ENCODE peak calls at places on chromosomes 5 and 9, in five cellular contexts. One of them, this sample, is unnamed.
A peak's percentile ranks its signal among the peaks of the same experiment; 100 is the strongest.

GRCh38 chr5:32909207-32909606 is 198.1 kb downstream of the NPR3 start:
- DNase-seq in IMR-90: peak; percentile 63
- DNase-seq in mesendoderm: no peak
- DNase-seq in mesenchymal stem cell: peak; percentile 26
- DNase-seq in H1: no peak
- DNase-seq in this sample: no peak

GRCh38 chr9:137789295-137789895 is 88.2 kb upstream of the CACNA1B start:
- DNase-seq in mesendoderm: no peak
- DNase-seq in IMR-90: no peak
- DNase-seq in mesenchymal stem cell: no peak
- DNase-seq in H1: no peak
- DNase-seq in this sample: no peak

GRCh38 chr9:121393318-121393717 is 23.3 kb upstream of the STOM start:
- DNase-seq in H1: no peak
- DNase-seq in mesenchymal stem cell: peak; percentile 19
- DNase-seq in IMR-90: peak; percentile 39
- DNase-seq in mesendoderm: peak; percentile 14
- DNase-seq in this sample: no peak

GRCh38 chr5:137888489-137888874 is 775 bp upstream of the PKD2L2 start:
- DNase-seq in IMR-90: no peak
- DNase-seq in mesendoderm: no peak
- DNase-seq in H1: no peak
- DNase-seq in mesenchymal stem cell: no peak
- DNase-seq in this sample: no peak

GRCh38 chr5:180071418-180072255 is at the start of gene RNF130:
- DNase-seq in H1: peak; percentile 96
- DNase-seq in mesenchymal stem cell: peak; percentile 92
- DNase-seq in mesendoderm: peak; percentile 95
- DNase-seq in IMR-90: peak; percentile 88
- DNase-seq in this sample: peak; percentile 91

GRCh38 chr5:32777733-32778132 is 66.6 kb downstream of the NPR3 start:
- DNase-seq in mesendoderm: no peak
- DNase-seq in H1: no peak
- DNase-seq in IMR-90: no peak
- DNase-seq in mesenchymal stem cell: no peak
- DNase-seq in this sample: no peak

GRCh38 chr5:90642706-90643229 is 84.2 kb downstream of the ADGRV1 start:
- DNase-seq in H1: no peak
- DNase-seq in mesenchymal stem cell: no peak
- DNase-seq in mesendoderm: no peak
- DNase-seq in IMR-90: no peak
- DNase-seq in this sample: no peak

GRCh38 chr9:29078063-29078660 is 1504.9 kb upstream of the C9orf72 start:
- DNase-seq in H1: no peak
- DNase-seq in mesendoderm: no peak
- DNase-seq in mesenchymal stem cell: peak; percentile 76
- DNase-seq in IMR-90: no peak
- DNase-seq in this sample: no peak

GRCh38 chr5:159775890-159776289 is 140.4 kb upstream of the ADRA1B start:
- DNase-seq in mesenchymal stem cell: no peak
- DNase-seq in IMR-90: peak; percentile 10
- DNase-seq in mesendoderm: no peak
- DNase-seq in H1: no peak
- DNase-seq in this sample: no peak

GRCh38 chr5:53246042-53246836 is 136.7 kb upstream of the MOCS2 start:
- DNase-seq in IMR-90: peak; percentile 94
- DNase-seq in H1: no peak
- DNase-seq in mesendoderm: no peak
- DNase-seq in mesenchymal stem cell: peak; percentile 57
- DNase-seq in this sample: no peak

GRCh38 chr9:137411260-137411659 is 11.7 kb downstream of the EXD3 start:
- DNase-seq in IMR-90: no peak
- DNase-seq in H1: no peak
- DNase-seq in mesenchymal stem cell: no peak
- DNase-seq in mesendoderm: no peak
- DNase-seq in this sample: peak; percentile 25

GRCh38 chr5:60586307-60586901 is 113.6 kb downstream of the DEPDC1B start:
- DNase-seq in H1: no peak
- DNase-seq in IMR-90: peak; percentile 50
- DNase-seq in mesenchymal stem cell: peak; percentile 61
- DNase-seq in mesendoderm: peak; percentile 5
- DNase-seq in this sample: no peak

GRCh38 chr9:73167614-73168013 is 15.9 kb downstream of the ANXA1 start:
- DNase-seq in H1: no peak
- DNase-seq in mesendoderm: no peak
- DNase-seq in IMR-90: no peak
- DNase-seq in mesenchymal stem cell: no peak
- DNase-seq in this sample: no peak

GRCh38 chr9:15485836-15486678 is 24.7 kb downstream of the PSIP1 start:
- DNase-seq in H1: no peak
- DNase-seq in mesendoderm: peak; percentile 31
- DNase-seq in IMR-90: peak; percentile 54
- DNase-seq in mesenchymal stem cell: peak; percentile 42
- DNase-seq in this sample: no peak

GRCh38 chr9:22913518-22913917 is 466.9 kb downstream of the DMRTA1 start:
- DNase-seq in IMR-90: no peak
- DNase-seq in H1: no peak
- DNase-seq in mesendoderm: no peak
- DNase-seq in mesenchymal stem cell: no peak
- DNase-seq in this sample: no peak

GRCh38 chr5:11719888-11720481 is 184.3 kb downstream of the CTNND2 start:
- DNase-seq in mesenchymal stem cell: peak; percentile 10
- DNase-seq in IMR-90: no peak
- DNase-seq in H1: peak; percentile 73
- DNase-seq in mesendoderm: peak; percentile 86
- DNase-seq in this sample: peak; percentile 75

GRCh38 chr9:114894206-114894605 is 36.2 kb downstream of the TNFSF8 start:
- DNase-seq in IMR-90: peak; percentile 27
- DNase-seq in mesendoderm: no peak
- DNase-seq in mesenchymal stem cell: no peak
- DNase-seq in H1: no peak
- DNase-seq in this sample: no peak

GRCh38 chr5:40413747-40414146 is 266.0 kb upstream of the PTGER4 start:
- DNase-seq in mesenchymal stem cell: peak; percentile 53
- DNase-seq in IMR-90: peak; percentile 61
- DNase-seq in mesendoderm: no peak
- DNase-seq in H1: no peak
- DNase-seq in this sample: no peak

GRCh38 chr9:132069046-132069898 is 10.4 kb downstream of the MED27 start:
- DNase-seq in mesendoderm: no peak
- DNase-seq in mesenchymal stem cell: peak; percentile 47
- DNase-seq in IMR-90: peak; percentile 72
- DNase-seq in H1: no peak
- DNase-seq in this sample: no peak

GRCh38 chr5:72598461-72599433 is 91.5 kb upstream of the ZNF366 start:
- DNase-seq in IMR-90: peak; percentile 74
- DNase-seq in mesenchymal stem cell: peak; percentile 93
- DNase-seq in H1: no peak
- DNase-seq in mesendoderm: peak; percentile 42
- DNase-seq in this sample: no peak

GRCh38 chr5:68680376-68680775 is 413.4 kb upstream of the SLC30A5 start:
- DNase-seq in mesendoderm: peak; percentile 8
- DNase-seq in H1: no peak
- DNase-seq in IMR-90: no peak
- DNase-seq in mesenchymal stem cell: no peak
- DNase-seq in this sample: no peak

GRCh38 chr9:121568541-121569265 is 69.1 kb upstream of the GGTA1 start:
- DNase-seq in mesendoderm: no peak
- DNase-seq in mesenchymal stem cell: no peak
- DNase-seq in H1: no peak
- DNase-seq in IMR-90: peak; percentile 24
- DNase-seq in this sample: no peak

GRCh38 chr5:157020508-157021213 is 38.3 kb downstream of the HAVCR1 start:
- DNase-seq in H1: no peak
- DNase-seq in mesendoderm: no peak
- DNase-seq in IMR-90: no peak
- DNase-seq in mesenchymal stem cell: no peak
- DNase-seq in this sample: no peak

GRCh38 chr9:93041108-93041802 is 17.2 kb upstream of the SUSD3 start:
- DNase-seq in mesendoderm: peak; percentile 49
- DNase-seq in H1: no peak
- DNase-seq in mesenchymal stem cell: no peak
- DNase-seq in IMR-90: no peak
- DNase-seq in this sample: no peak

GRCh38 chr9:83384214-83384613 is 154.0 kb downstream of the FRMD3 start:
- DNase-seq in IMR-90: no peak
- DNase-seq in mesenchymal stem cell: no peak
- DNase-seq in mesendoderm: no peak
- DNase-seq in H1: no peak
- DNase-seq in this sample: no peak

GRCh38 chr5:132254321-132254977 is 3.0 kb upstream of the PDLIM4 start:
- DNase-seq in mesendoderm: no peak
- DNase-seq in H1: no peak
- DNase-seq in mesenchymal stem cell: no peak
- DNase-seq in IMR-90: no peak
- DNase-seq in this sample: peak; percentile 12

GRCh38 chr5:140827704-140828401 is at the start of gene PCDHA6:
- DNase-seq in IMR-90: no peak
- DNase-seq in mesenchymal stem cell: peak; percentile 62
- DNase-seq in mesendoderm: peak; percentile 21
- DNase-seq in H1: no peak
- DNase-seq in this sample: no peak

GRCh38 chr5:135322744-135323143 is 76.3 kb downstream of the MACROH2A1 start:
- DNase-seq in mesendoderm: no peak
- DNase-seq in IMR-90: no peak
- DNase-seq in H1: no peak
- DNase-seq in mesenchymal stem cell: no peak
- DNase-seq in this sample: no peak

GRCh38 chr5:59016925-59017324 is 434.1 kb downstream of the RAB3C start:
- DNase-seq in H1: no peak
- DNase-seq in IMR-90: no peak
- DNase-seq in mesenchymal stem cell: no peak
- DNase-seq in mesendoderm: no peak
- DNase-seq in this sample: no peak

GRCh38 chr9:93204470-93205043 is 20.6 kb downstream of the WNK2 start:
- DNase-seq in H1: no peak
- DNase-seq in mesendoderm: no peak
- DNase-seq in mesenchymal stem cell: no peak
- DNase-seq in IMR-90: no peak
- DNase-seq in this sample: no peak

GRCh38 chr9:30201024-30201423 is 2183.4 kb upstream of the ACO1 start:
- DNase-seq in mesenchymal stem cell: no peak
- DNase-seq in IMR-90: no peak
- DNase-seq in mesendoderm: no peak
- DNase-seq in H1: no peak
- DNase-seq in this sample: no peak

GRCh38 chr5:131747180-131748105 is 49.4 kb downstream of the FNIP1 start:
- DNase-seq in IMR-90: peak; percentile 48
- DNase-seq in H1: no peak
- DNase-seq in mesenchymal stem cell: peak; percentile 50
- DNase-seq in mesendoderm: no peak
- DNase-seq in this sample: no peak

DNA sequence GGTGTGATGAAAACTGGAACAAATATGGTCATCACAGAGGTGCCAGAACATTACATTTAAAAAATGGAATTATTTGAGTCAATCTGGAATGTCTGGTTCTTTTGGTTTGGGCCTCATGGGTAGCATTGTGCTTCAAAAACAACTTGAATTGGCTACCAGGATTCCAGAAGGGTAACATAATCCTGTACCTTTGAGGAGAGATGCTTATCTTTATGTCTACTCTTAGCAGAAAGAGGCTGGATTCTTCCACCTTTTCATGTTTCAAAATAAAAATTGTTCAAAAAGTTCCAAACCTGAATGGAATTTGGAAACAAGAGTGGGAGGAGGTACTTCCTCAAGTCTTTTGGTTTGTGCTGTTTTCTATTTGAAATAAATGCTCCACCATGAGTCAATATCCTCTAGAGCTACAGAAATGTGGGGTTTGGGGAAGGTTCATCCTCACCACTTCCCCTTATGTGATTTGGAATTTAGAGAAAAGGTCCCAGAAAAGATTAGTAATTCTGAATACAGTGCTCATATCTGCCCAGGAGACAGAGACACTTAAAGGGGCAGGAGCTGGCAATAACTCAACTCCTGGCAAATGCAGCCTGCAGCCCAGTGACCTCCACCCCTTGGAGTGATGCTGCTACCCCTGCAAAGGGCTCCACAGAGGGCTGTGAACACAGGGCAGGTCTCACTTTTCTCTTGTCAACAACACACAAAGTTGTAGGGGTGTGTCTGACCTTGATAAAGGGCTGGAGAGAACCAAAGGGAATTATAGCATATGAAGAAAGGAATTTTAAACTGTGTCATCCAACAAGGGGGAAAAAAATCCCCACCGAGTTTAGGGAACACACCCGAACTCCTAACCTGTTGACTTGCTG is 272.8 kb downstream of the CWC27 start:
- DNase-seq in H1: no peak
- DNase-seq in mesenchymal stem cell: no peak
- DNase-seq in mesendoderm: no peak
- DNase-seq in IMR-90: peak; percentile 61
- DNase-seq in this sample: no peak
- H4K8ac ChIP-seq in H1: no peak overlapping the region
- H4K8ac ChIP-seq in mesenchymal stem cell: no peak overlapping the region
- H4K8ac ChIP-seq in mesendoderm: no peak overlapping the region
- H4K8ac ChIP-seq in IMR-90: peak overlapping the region; percentile 10
- H4K8ac ChIP-seq in this sample: no peak overlapping the region

GRCh38 chr5:149731332-149731616 is 1.2 kb downstream of the PPARGC1B start:
- DNase-seq in mesendoderm: no peak
- DNase-seq in mesenchymal stem cell: no peak
- DNase-seq in H1: peak; percentile 79
- DNase-seq in IMR-90: no peak
- DNase-seq in this sample: no peak
- H3K9ac ChIP-seq in mesendoderm: peak overlapping the region; percentile 69
- H3K9ac ChIP-seq in mesenchymal stem cell: peak overlapping the region; percentile 66
- H3K9ac ChIP-seq in H1: peak overlapping the region; percentile 80
- H3K9ac ChIP-seq in IMR-90: no peak overlapping the region
- H3K9ac ChIP-seq in this sample: no peak overlapping the region

DNA sequence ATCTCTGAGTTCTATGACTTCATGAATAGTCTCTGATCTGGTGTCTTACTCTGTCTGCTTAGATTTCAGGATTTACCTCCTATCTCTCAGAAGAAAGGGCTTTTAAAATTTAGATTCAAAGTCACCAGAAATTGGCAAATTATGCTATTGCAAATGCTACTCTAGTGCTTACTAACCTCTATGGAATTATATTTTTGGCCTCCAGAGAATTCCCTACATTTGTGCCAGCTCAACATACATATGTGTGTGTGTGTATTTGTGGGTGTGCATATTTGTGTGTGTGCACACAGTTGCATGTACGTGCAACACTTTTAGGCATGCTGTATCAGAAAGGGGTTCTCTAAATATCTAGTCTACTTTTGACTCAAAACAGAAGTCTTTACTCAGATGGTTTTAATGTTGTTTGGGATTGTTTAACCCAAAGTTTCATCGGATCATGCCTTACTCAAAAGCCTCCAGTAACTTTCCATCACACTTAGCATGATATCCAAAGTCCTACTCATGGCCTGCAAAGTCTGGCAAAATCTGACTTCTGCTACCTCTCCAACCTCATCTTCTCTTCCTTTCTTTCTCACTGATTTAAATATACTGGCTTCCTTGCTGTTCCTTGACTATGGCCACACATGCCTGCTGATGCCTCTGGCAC is 147.6 kb upstream of the NR3C1 start:
- DNase-seq in mesendoderm: no peak
- DNase-seq in H1: no peak
- DNase-seq in IMR-90: peak; percentile 40
- DNase-seq in mesenchymal stem cell: no peak
- DNase-seq in this sample: no peak
- H3K27ac ChIP-seq in mesendoderm: no peak overlapping the region
- H3K27ac ChIP-seq in H1: no peak overlapping the region
- H3K27ac ChIP-seq in IMR-90: peak overlapping the region; percentile 68
- H3K27ac ChIP-seq in mesenchymal stem cell: no peak overlapping the region
- H3K27ac ChIP-seq in this sample: no peak overlapping the region

GRCh38 chr9:133690111-133690561 is 48.0 kb downstream of the SARDH start:
- DNase-seq in IMR-90: peak; percentile 16
- DNase-seq in H1: no peak
- DNase-seq in mesenchymal stem cell: no peak
- DNase-seq in mesendoderm: no peak
- DNase-seq in this sample: no peak
- H4K8ac ChIP-seq in IMR-90: no peak overlapping the region
- H4K8ac ChIP-seq in H1: no peak overlapping the region
- H4K8ac ChIP-seq in mesenchymal stem cell: no peak overlapping the region
- H4K8ac ChIP-seq in mesendoderm: no peak overlapping the region
- H4K8ac ChIP-seq in this sample: no peak overlapping the region